ENCODE peak calls at places on chromosomes 6 and 20, in ten cellular contexts. U, A, G, M, Y, H, T, O, X and N are unnamed samples.
A peak's percentile ranks its signal among the peaks of the same experiment; 100 is the strongest.

GRCh38 chr6:33144373-33144772 is 47.9 kb downstream of the COL11A2 start:
- DNase-seq in U (no peak), A (no peak), G (no peak), M (no peak), Y (no peak), H (no peak), T (no peak), O (no peak), X (no peak), N (no peak)

GRCh38 chr20:15937179-15937578 is 636.1 kb downstream of the KIF16B start:
- DNase-seq in U (no peak), A (no peak), G (no peak), M (no peak), Y (no peak), H (no peak), T (no peak), O (no peak), X (no peak), N (no peak)

GRCh38 chr20:1462001-1462400 is 4.6 kb downstream of the NSFL1C start:
- DNase-seq in U (no peak), A (no peak), G (no peak), M (no peak), Y (no peak), H (no peak), T (no peak), O (no peak), X (no peak), N (no peak)

GRCh38 chr6:28336284-28337024 is 506 bp upstream of the ZSCAN31 start:
- DNase-seq in U (no peak), A (no peak), G (no peak), M (no peak), Y (peak; percentile 62), H (no peak), T (no peak), O (no peak), X (no peak), N (no peak)

GRCh38 chr6:35237466-35237865 is 22.1 kb upstream of the ZNF76 start:
- DNase-seq in U (no peak), A (no peak), G (no peak), M (no peak), Y (no peak), H (no peak), T (no peak), O (no peak), X (no peak), N (no peak)

GRCh38 chr6:87093651-87094050 is 1.3 kb downstream of the CGA start:
- DNase-seq in U (no peak), A (no peak), G (no peak), M (no peak), Y (no peak), H (no peak), T (no peak), O (no peak), X (no peak), N (no peak)

GRCh38 chr6:124792386-124792785 is 169.9 kb upstream of the RNF217 start:
- DNase-seq in U (no peak), A (no peak), G (no peak), M (no peak), Y (no peak), H (no peak), T (no peak), O (no peak), X (no peak), N (no peak)

GRCh38 chr20:11919046-11919445 is 1.4 kb downstream of the BTBD3 start:
- DNase-seq in U (no peak), A (no peak), G (no peak), M (no peak), Y (peak; percentile 45), H (no peak), T (no peak), O (no peak), X (no peak), N (no peak)

GRCh38 chr6:135686784-135687301 is 164.7 kb upstream of the PDE7B start:
- DNase-seq in U (no peak), A (no peak), G (peak; percentile 8), M (peak; percentile 34), Y (no peak), H (no peak), T (no peak), O (no peak), X (no peak), N (no peak)